ENCODE peak calls at places on chromosomes 7 and 10, in four cellular contexts. A, F, H and U are unnamed samples.

GRCh38 chr10:125038637-125039036 is 96.7 kb downstream of the ZRANB1 start:
- DNase-seq in A (no peak), H (no peak), F (peak; percentile 23), U (peak; percentile 38)

GRCh38 chr10:15591431-15591830 is 128.3 kb downstream of the ITGA8 start:
- DNase-seq in A (no peak), H (no peak), F (no peak), U (no peak)

GRCh38 chr10:117463545-117463920 is 79.0 kb upstream of the EMX2 start:
- DNase-seq in H (no peak), A (no peak), F (no peak), U (no peak)

GRCh38 chr7:109844362-109844761 is 1246.6 kb upstream of the LRRN3 start:
- DNase-seq in F (peak; percentile 5), A (no peak), H (no peak), U (peak; percentile 15)

GRCh38 chr7:84674236-84674913 is 479.8 kb upstream of the SEMA3A start:
- DNase-seq in A (no peak), H (no peak), F (no peak), U (no peak)

GRCh38 chr7:41696323-41696916 is 6.5 kb downstream of the INHBA start:
- DNase-seq in A (peak; percentile 67), H (no peak), F (peak; percentile 45), U (peak; percentile 58)

GRCh38 chr7:13291010-13291409 is 603.6 kb downstream of the ARL4A start:
- DNase-seq in A (no peak), H (no peak), F (no peak), U (no peak)

GRCh38 chr7:102248456-102249395 is 37.9 kb upstream of the SH2B2 start:
- DNase-seq in A (no peak), F (no peak), H (no peak), U (no peak)

GRCh38 chr7:48376263-48376662 is 205.0 kb downstream of the ABCA13 start:
- DNase-seq in H (no peak), F (no peak), A (no peak), U (no peak)

GRCh38 chr7:27162930-27163775 is 2.2 kb downstream of the HOXA9 start:
- DNase-seq in F (no peak), A (no peak), H (no peak), U (no peak)

GRCh38 chr10:51001587-51001986 is 72.7 kb upstream of the PRKG1 start:
- DNase-seq in F (no peak), A (peak; percentile 32), H (no peak), U (no peak)

GRCh38 chr7:123621707-123622106 is 20.1 kb downstream of the ASB15 start:
- DNase-seq in H (no peak), A (no peak), F (no peak), U (no peak)

GRCh38 chr10:89241491-89242339 is 9.9 kb downstream of the LIPA start:
- DNase-seq in H (no peak), A (no peak), F (peak; percentile 3), U (no peak)

GRCh38 chr10:43237631-43238446 is 29.0 kb downstream of the RASGEF1A start:
- DNase-seq in A (no peak), F (no peak), H (no peak), U (no peak)

GRCh38 chr10:6702030-6702429 is 122.0 kb upstream of the PRKCQ start:
- DNase-seq in H (no peak), F (no peak), A (no peak), U (no peak)

GRCh38 chr10:6704891-6705290 is 124.8 kb upstream of the PRKCQ start:
- DNase-seq in H (no peak), F (no peak), A (no peak), U (no peak)

GRCh38 chr10:6699336-6699735 is 119.3 kb upstream of the PRKCQ start:
- DNase-seq in F (no peak), A (no peak), H (no peak), U (no peak)

GRCh38 chr10:6700066-6700465 is 120.0 kb upstream of the PRKCQ start:
- DNase-seq in A (no peak), F (no peak), H (no peak), U (no peak)

GRCh38 chr10:6701289-6701688 is 121.2 kb upstream of the PRKCQ start:
- DNase-seq in F (no peak), A (no peak), H (no peak), U (no peak)
- TF ChIP-seq POLR2AphosphoS2 in F (no peak), A (no peak), H (no peak), U (no peak)

DNA sequence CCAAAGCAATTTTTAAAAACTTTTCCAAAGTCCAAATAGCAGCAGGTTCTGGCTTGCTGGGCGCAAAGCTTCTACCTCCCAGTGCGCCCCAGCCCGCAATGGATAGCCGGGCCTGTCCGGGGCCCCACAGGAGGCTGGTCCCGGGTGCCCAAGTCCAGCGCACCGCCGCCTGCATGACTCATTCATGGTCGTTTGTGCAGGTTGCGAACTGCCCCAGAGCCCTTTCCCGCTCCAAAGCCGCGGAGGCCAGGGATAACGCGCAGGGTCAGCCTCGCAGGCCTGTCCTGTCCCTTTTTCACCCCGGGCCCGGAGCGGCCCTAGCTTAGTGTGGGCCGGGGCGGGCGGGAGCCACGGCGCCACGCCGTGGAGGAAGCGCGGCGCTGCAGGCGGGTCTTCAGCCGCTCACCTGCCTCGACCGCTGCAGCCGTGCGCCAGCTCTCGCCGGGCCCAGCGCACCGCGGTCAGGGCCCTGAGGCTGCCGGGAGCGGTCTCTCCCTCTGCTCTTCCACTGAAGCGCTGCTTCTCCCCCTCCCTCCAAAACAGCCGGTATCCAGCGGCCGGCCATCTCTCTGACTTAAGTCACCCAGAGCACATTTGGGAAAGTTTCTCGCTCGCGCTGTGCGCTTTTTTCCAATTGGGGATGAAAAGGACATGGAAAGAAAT is 1.7 kb upstream of the EGR2 start:
- DNase-seq in A (peak; percentile 89), H (no peak), F (peak; percentile 54), U (peak; percentile 78)
- TF ChIP-seq POLR2AphosphoS2 in A (no peak), H (no peak), F (no peak), U (no peak)

GRCh38 chr7:80136276-80137045 is 1.8 kb downstream of the GNAI1 start:
- DNase-seq in H (no peak), F (no peak), A (no peak), U (no peak)
- TF ChIP-seq POLR2AphosphoS2 in H (no peak), F (no peak), A (no peak), U (no peak)

GRCh38 chr7:3790803-3791202 is 489.8 kb downstream of the SDK1 start:
- DNase-seq in F (no peak), H (no peak), A (no peak), U (no peak)

GRCh38 chr7:3787717-3788311 is 486.8 kb downstream of the SDK1 start:
- DNase-seq in F (no peak), H (no peak), A (no peak), U (no peak)

DNA sequence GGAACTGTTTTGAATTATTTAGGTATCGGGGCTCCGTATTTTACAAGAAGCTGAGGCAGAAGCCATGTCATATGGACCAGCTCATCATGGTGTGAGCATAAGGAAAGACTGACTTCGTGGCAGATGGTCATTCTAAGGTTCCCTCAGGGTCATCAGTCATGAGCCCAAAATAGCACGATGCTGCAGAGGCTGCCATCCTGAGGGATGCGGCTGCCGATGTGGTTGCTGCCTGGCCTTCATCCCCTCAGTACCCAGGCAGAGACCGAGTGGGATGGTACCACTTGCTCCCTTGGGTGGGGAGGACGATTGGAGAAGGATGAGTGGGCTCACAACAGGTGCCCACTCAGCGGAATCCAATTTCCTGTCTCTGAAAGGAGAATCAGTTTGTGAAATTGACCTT is 490.3 kb downstream of the SDK1 start:
- DNase-seq in F (no peak), A (no peak), H (no peak), U (no peak)
- TF ChIP-seq POLR2AphosphoS2 in F (no peak), A (no peak), H (no peak), U (no peak)

DNA sequence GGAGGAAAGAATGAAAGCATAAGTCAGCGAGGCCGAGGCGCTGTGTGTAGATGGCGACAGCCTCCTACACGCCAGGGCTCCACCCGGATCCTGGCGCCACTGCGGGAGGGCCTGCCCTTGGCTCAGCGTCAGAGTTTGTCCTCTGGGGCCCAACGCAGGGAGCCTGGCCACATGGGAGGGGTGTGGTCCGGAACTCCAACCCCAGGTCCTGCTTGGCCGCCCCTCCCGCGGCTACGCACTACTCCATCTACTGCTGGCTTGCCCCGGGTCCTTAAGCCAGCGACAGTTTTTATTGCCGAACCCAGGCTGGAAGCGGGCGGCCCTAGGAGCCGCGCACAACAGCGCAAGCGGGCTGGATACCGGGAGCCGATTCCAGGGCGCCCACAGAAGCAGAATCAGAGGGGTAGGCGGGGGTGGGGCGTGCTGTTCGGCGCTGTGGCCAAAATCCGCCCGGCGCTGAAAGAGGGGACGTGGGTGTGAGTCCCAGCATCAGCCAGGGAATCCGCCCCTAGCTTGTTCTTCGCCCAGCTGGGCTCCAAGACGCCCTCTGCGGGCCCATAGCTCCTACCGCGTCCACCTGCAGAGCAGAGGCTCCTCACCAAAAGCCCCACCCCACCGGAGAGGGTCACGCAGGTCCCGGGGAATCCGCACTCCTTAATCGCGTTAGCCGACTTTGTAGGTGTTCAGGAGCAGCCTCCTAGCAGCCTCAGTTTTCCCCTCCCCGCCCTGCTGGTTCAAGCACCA is 4.5 kb downstream of the KAZALD1 start:
- DNase-seq in F (peak; percentile 86), A (peak; percentile 91), H (no peak), U (peak; percentile 96)
- TF ChIP-seq POLR2AphosphoS2 in F (no peak), A (no peak), H (no peak), U (no peak)

GRCh38 chr7:2566890-2567662 is 8.3 kb downstream of the IQCE start:
- DNase-seq in F (peak; percentile 56), A (no peak), H (peak; percentile 66), U (no peak)
- TF ChIP-seq POLR2AphosphoS2 in F (no peak), A (no peak), H (no peak), U (no peak)

GRCh38 chr7:64515330-64515729 is 47.5 kb downstream of the ZNF680 start:
- DNase-seq in A (no peak), F (no peak), H (no peak), U (no peak)
- TF ChIP-seq POLR2AphosphoS2 in A (no peak), F (no peak), H (no peak), U (no peak)

DNA sequence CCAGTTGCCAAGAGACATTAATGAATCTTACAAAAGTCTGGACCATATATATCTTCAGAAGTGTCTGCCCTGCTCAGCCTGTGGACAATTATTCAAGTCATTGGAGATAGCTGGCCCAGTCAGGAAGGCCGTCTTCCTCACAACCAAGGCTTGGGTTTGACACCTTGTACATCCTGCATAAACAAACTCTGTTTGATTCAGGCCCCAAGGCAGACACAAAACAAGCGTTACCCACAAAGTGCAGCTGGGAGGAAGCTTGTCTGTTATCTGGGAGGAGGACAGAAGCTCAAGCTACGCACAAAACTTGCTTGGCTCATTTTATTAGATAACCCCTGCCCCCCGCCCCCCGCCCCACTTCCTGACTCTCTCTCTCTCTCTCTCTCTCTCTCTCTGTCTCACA is 167.0 kb upstream of the WDR11 start:
- DNase-seq in H (no peak), A (no peak), F (no peak), U (no peak)
- TF ChIP-seq POLR2AphosphoS2 in H (no peak), A (no peak), F (no peak), U (no peak)